ENCODE peak calls at places on chromosomes 16 and 17, in four cellular contexts. F is K562, C is H1, G is GM12878. Q is an unnamed sample.

GRCh38 chr16:23679274-23679985 is 741 bp downstream of the PLK1 start:
- DNase-seq in F (peak), C (no peak), G (no peak), Q (no peak)

GRCh38 chr17:17119533-17119932 is 77.3 kb downstream of the MPRIP start:
- DNase-seq in F (no peak), C (no peak), G (peak), Q (no peak)

GRCh38 chr16:66378739-66379570 is 12.5 kb downstream of the CDH5 start:
- DNase-seq in F (no peak), C (no peak), G (no peak), Q (no peak)

GRCh38 chr17:32314636-32315035 is 27.3 kb downstream of the C17orf75 start:
- DNase-seq in F (no peak), C (no peak), G (no peak), Q (no peak)

GRCh38 chr17:50297407-50297865 is 23.2 kb downstream of the TMEM92 start:
- DNase-seq in F (peak), C (peak), G (no peak), Q (peak)

GRCh38 chr17:39281806-39282205 is 56.1 kb upstream of the STAC2 start:
- DNase-seq in F (peak), C (no peak), G (no peak), Q (no peak)

GRCh38 chr16:1375298-1375640 is 23.5 kb downstream of the GNPTG start:
- DNase-seq in F (no peak), C (no peak), G (no peak), Q (no peak)

GRCh38 chr17:50314456-50315011 is 31.4 kb upstream of the XYLT2 start:
- DNase-seq in F (no peak), C (no peak), G (no peak), Q (no peak)

GRCh38 chr16:1152123-1152638 is 725 bp upstream of the CACNA1H start:
- DNase-seq in F (no peak), C (no peak), G (no peak), Q (no peak)

GRCh38 chr16:26360867-26361266 is 669.1 kb downstream of the HS3ST4 start:
- DNase-seq in F (no peak), C (no peak), G (no peak), Q (no peak)

GRCh38 chr17:4901648-4902344 is 1.1 kb downstream of the CHRNE start:
- DNase-seq in F (peak), C (no peak), G (no peak), Q (no peak)

GRCh38 chr16:17306745-17307144 is 164.0 kb downstream of the XYLT1 start:
- DNase-seq in F (no peak), C (no peak), G (no peak), Q (no peak)

GRCh38 chr16:88977028-88977844 is at the start of gene CBFA2T3:
- DNase-seq in F (peak), C (no peak), G (no peak), Q (no peak)

GRCh38 chr17:17127730-17128291 is 78.3 kb downstream of the PLD6 start:
- DNase-seq in F (no peak), C (no peak), G (no peak), Q (no peak)

GRCh38 chr16:81431554-81432353 is 12.9 kb upstream of the CMIP start:
- DNase-seq in F (no peak), C (no peak), G (no peak), Q (no peak)

GRCh38 chr17:44376124-44376523 is 12.5 kb upstream of the FAM171A2 start:
- DNase-seq in F (peak), C (no peak), G (no peak), Q (no peak)
- TF ChIP-seq SRF in F (no peak), C (no peak), G (no peak), Q (no peak)

DNA sequence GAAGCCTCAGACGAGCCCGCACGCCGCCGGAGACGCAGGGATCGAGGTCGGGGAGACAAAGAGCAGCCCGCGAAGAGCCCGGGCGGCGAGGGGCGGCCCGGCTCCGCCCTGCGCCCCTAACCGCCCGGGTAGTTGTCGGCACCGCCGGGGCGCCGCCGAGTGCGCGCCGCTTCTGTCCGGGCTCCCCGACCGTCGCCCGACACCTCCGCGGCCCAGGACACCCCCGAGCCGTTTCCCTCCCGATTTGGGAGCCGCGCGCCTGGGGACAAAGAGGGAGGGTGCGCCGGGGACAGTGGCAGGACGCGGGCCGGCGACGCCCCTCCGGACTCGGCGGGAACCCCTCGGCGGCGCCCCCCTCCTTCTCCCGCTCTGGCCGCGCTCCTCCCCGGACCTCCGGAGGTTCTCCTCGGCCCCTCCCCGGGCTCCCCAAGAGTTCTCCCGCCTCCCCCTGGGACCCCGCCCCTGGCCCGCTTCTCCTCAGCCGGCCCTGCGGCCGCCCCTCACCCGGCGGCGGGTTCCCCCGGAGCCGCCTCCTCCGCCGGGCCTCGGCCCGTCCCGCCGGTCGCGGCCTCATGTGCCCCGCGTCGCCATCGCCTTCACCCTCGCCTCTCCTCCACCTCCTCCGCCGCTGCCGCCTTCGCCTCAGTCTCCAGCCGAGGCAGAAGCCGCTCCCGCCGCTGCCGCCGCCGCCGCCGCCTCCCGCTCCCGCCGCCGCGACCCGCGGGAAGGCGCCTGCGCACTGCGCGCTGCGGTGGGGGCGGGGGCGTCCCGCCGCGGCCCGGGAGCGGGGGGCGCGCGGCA is at the start of gene GJC1:
- DNase-seq in F (peak), C (no peak), G (no peak), Q (no peak)
- TF ChIP-seq EGR1 in F (no peak), C (no peak), G (peak), Q (no peak)

DNA sequence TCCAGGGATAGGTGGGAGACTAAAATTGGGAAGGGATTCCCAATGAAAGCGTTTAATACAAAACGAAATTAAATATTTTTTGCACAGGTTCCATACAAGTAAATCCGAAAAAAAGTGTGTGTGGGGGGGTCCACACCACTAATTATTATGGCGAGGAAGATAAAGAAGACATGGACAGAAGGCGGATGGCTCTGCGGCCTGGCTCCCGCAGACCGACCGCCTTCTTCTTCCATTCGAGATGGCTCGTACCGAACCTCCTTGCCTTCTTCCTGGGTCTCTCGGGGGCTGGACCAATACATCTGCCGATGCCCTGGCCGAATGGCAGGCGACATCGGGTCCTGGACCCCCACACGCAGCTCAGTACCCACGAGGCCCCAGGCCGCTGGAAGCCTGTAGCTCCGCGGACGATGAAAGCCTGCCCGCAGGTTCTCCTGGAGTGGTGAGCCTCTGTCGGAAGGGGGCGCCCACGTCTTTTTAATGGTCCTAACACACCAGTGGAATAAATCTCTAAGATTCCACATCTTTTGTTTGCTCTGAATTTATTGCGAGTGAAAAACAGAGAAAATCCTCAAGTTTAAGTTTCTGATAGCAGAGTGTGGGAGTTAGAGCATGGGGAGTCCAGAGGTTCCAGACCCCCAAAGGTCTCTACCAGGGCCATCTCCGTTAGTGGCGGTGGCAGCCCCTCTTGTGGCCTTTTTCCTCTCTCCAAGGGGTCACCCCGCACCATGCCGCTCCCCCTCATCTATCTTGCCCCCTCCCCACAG is 1.4 kb downstream of the PRAC2 start:
- DNase-seq in F (peak), C (no peak), G (peak), Q (peak)
- TF ChIP-seq EZH2 in F (no peak), C (no peak), G (no peak), Q (no peak)

GRCh38 chr17:73422121-73422520 is 110.3 kb upstream of the CDC42EP4 start:
- DNase-seq in F (no peak), C (no peak), G (no peak), Q (no peak)
- TF ChIP-seq SRF in F (no peak), C (no peak), G (no peak), Q (no peak)

DNA sequence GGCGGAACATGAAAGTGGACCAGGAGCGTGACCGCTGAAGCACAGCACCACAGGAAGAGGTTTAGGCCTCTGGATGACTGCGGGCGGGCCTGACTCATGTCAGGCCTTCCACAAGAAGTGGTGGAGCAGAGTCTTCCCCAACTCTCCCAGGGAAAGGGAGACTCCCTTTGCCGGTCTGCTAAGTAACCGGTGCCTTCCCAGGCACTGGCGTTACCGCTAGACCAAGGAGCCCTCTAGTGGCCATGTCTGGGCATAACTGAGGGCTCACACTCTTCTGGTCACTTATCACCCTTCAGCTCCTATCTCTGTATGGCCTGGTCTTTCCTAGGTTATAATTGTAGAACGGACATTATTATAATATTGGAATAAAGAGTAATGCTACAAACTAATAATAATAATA is 1931.9 kb downstream of the TP53TG3F start:
- DNase-seq in F (no peak), C (no peak), G (no peak), Q (peak)
- TF ChIP-seq EGR1 in F (no peak), C (no peak), G (no peak), Q (no peak)

DNA sequence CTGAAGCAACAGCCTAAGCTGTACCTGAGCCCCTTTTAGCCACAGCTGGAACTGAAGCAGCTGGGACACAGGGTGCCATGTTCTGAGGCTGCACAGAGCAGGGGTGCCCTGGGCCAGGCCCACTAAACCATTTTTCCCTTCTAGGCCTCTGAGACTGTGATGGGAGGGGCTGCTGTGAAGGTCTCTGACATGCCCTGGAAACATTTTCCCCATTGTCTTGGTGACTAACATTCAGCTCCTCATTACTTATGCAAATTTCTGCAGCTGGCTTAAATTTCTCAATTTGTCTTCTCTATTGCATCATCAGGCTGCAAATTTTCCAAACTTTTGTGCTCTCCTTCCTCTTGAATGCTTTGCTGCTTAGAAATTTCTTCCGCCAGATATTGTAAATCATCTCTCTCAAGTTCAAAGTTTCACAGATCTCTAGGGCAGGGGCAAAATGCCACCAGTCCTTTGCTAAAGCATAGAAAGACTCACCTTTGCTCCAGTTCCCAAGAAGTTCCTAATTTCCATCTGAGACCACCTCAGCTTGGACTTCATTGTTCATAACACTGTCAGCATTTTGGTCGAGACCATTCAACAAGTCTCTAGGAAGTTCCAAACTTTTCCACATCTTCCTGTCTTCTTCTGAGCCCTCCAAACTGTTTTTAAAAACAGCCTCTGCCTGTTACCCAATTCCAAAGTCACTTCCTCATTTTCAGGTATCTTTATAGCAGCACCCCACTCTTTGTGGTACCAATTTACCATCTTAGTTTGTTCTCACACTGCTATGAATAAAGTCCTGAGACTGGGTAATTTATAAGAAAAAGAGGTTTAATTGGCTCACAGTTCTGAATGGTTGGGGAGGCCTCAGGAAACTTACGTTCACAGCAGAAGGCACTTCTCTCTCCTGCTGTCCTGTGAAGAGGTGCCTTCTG is 49.8 kb downstream of the TMEM100 start:
- DNase-seq in F (no peak), C (no peak), G (no peak), Q (no peak)
- TF ChIP-seq EZH2 in F (no peak), C (no peak), G (no peak), Q (no peak)

GRCh38 chr16:58096249-58096648 is 32.9 kb downstream of the CFAP20 start:
- DNase-seq in F (peak), C (no peak), G (no peak), Q (no peak)
- TF ChIP-seq SRF in F (no peak), C (no peak), G (no peak), Q (no peak)